ENCODE peak calls at places on chromosomes 1 and 21, in seven cellular contexts. E is right atrium auricular region; O is body of pancreas; X is CD8-positive, alpha-beta T cell; U is hepatocyte; Z is CD8-positive, alpha-beta memory T cell; W is ascending aorta. J is an unnamed sample. For H3K27me3, H3K4me1 and H3K36me3, the result is how much of the 10 kb centered on the place peaks cover.

GRCh38 chr1:230503741-230504140 is 77.6 kb upstream of the PGBD5 start:
- DNase-seq in X (no peak), O (no peak), U (no peak), W (no peak), E (no peak), Z (no peak), J (no peak)

GRCh38 chr1:200971955-200972711 is 51.4 kb downstream of the KIF21B start:
- DNase-seq in X (peak), W (no peak), U (peak), O (peak), E (peak), Z (peak), J (peak)

GRCh38 chr1:208520700-208521099 is 276.5 kb upstream of the PLXNA2 start:
- DNase-seq in W (no peak), Z (no peak), E (peak), U (no peak), X (no peak), O (no peak), J (no peak)

GRCh38 chr21:45285266-45285931 is 2.3 kb downstream of the POFUT2 start:
- DNase-seq in E (no peak), Z (no peak), X (no peak), U (no peak), W (no peak), O (no peak), J (no peak)

GRCh38 chr1:28369518-28370219 is at the start of gene PHACTR4:
- DNase-seq in O (peak), U (peak), E (peak), W (peak), X (peak), Z (peak), J (peak)

GRCh38 chr1:94544706-94545490 is 3.3 kb upstream of the F3 start:
- DNase-seq in X (no peak), W (no peak), Z (no peak), O (no peak), U (no peak), E (no peak), J (no peak)

GRCh38 chr1:93810316-93810715 is 68.7 kb downstream of the DNTTIP2 start:
- DNase-seq in O (no peak), X (no peak), E (no peak), U (no peak), Z (no peak), W (no peak), J (no peak)

GRCh38 chr1:155967410-155968400 is 10.6 kb downstream of the ARHGEF2 start:
- DNase-seq in X (no peak), Z (no peak), W (no peak), E (no peak), U (no peak), O (no peak), J (no peak)

GRCh38 chr1:60573121-60573520 is 499.6 kb upstream of the C1orf87 start:
- DNase-seq in W (no peak), X (no peak), E (no peak), O (no peak), U (no peak), Z (no peak), J (no peak)

GRCh38 chr1:11982010-11982392 is 1.8 kb downstream of the MFN2 start:
- DNase-seq in W (no peak), E (no peak), X (no peak), U (no peak), Z (no peak), O (no peak), J (no peak)

GRCh38 chr1:16418823-16419425 is 18.3 kb downstream of the SPATA21 start:
- DNase-seq in E (no peak), W (no peak), U (no peak), Z (no peak), O (no peak), X (no peak), J (no peak)

GRCh38 chr1:90834354-90835171 is 117.5 kb upstream of the BARHL2 start:
- DNase-seq in E (no peak), W (no peak), O (no peak), U (no peak), Z (no peak), X (no peak), J (no peak)
- H3K27me3 ChIP-seq in E (under half), W (under half), O (under half), U (half or more), Z (half or more), X (half or more), J (half or more)

GRCh38 chr1:29808141-29808995 is 572.0 kb downstream of the PTPRU start:
- DNase-seq in U (no peak), O (no peak), Z (no peak), X (no peak), W (no peak), E (no peak), J (no peak)

GRCh38 chr1:29811247-29811646 is 574.9 kb downstream of the PTPRU start:
- DNase-seq in U (no peak), E (no peak), Z (no peak), W (no peak), O (no peak), X (no peak), J (no peak)

GRCh38 chr1:29811727-29812396 is 575.5 kb downstream of the PTPRU start:
- DNase-seq in O (no peak), W (no peak), Z (no peak), E (no peak), X (no peak), U (no peak), J (no peak)

GRCh38 chr1:29809446-29810120 is 573.3 kb downstream of the PTPRU start:
- DNase-seq in W (no peak), Z (no peak), O (no peak), U (no peak), E (no peak), X (no peak), J (no peak)

GRCh38 chr1:29810121-29811120 is 574.1 kb downstream of the PTPRU start:
- DNase-seq in E (no peak), X (no peak), Z (no peak), O (no peak), W (no peak), U (no peak), J (no peak)
- H3K4me1 ChIP-seq in E (under half), X (under half), Z (under half), O (under half), W (under half), U (under half), J (under half)

GRCh38 chr1:21843208-21843607 is 31.1 kb downstream of the LDLRAD2 start:
- DNase-seq in U (no peak), Z (no peak), O (no peak), W (no peak), E (no peak), X (no peak), J (no peak)

GRCh38 chr1:21843996-21844395 is 31.9 kb downstream of the LDLRAD2 start:
- DNase-seq in Z (no peak), X (no peak), W (no peak), O (no peak), U (no peak), E (no peak), J (no peak)

GRCh38 chr1:21841852-21842466 is 29.9 kb downstream of the LDLRAD2 start:
- DNase-seq in E (no peak), X (no peak), O (no peak), W (no peak), U (no peak), Z (no peak), J (no peak)

GRCh38 chr1:21840981-21841380 is 28.9 kb downstream of the LDLRAD2 start:
- DNase-seq in Z (no peak), X (no peak), W (no peak), E (no peak), O (no peak), U (no peak), J (no peak)

DNA sequence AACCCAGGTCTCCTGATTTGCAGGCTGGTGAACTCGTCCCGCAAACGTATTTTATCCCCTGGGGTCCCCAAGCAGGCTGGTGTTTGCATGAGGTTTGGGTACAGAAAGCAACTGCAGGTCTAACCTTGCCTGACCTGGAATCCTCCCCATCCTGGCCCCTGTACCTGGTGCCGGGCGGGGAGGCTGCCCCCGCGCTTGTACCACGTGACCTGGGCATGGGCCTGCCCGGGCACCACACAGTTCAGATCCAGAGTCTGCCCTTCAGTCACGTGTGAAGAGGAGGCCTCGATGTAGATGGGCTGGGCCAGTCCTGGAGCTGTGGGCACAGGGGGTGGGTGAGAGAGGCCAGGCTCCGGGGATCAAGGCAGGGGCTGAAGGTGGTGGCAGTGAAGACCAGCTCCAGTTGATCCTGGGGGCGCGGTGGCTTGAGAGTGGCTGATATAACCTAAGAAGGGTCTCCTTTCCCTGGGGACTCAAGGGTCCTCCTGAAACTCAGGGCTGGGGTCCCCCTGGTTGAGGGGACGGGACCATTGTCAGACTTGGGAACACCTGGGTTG is 30.6 kb downstream of the LDLRAD2 start:
- DNase-seq in X (no peak), O (no peak), U (no peak), W (no peak), Z (no peak), E (no peak), J (no peak)
- H3K36me3 ChIP-seq in X (under half), O (under half), U (under half), W (half or more), Z (under half), E (half or more), J (under half)

GRCh38 chr1:65267291-65268087 is 41.9 kb upstream of the DNAJC6 start:
- DNase-seq in U (no peak), E (no peak), X (no peak), W (no peak), O (no peak), Z (no peak), J (no peak)
- H3K27me3 ChIP-seq in U (under half), E (under half), X (under half), W (under half), O (under half), Z (under half), J (under half)

GRCh38 chr1:235075955-235076308 is 52.7 kb downstream of the TOMM20 start:
- DNase-seq in U (no peak), Z (no peak), X (no peak), O (no peak), E (no peak), W (no peak), J (no peak)

GRCh38 chr1:235075121-235075954 is 53.3 kb downstream of the TOMM20 start:
- DNase-seq in W (peak), U (peak), X (peak), Z (peak), O (peak), E (peak), J (no peak)

GRCh38 chr1:235077571-235078479 is 50.8 kb downstream of the TOMM20 start:
- DNase-seq in O (no peak), W (no peak), E (no peak), U (no peak), X (no peak), Z (no peak), J (no peak)

GRCh38 chr1:235077163-235077540 is 51.5 kb downstream of the TOMM20 start:
- DNase-seq in Z (no peak), O (no peak), U (no peak), W (no peak), X (no peak), E (no peak), J (no peak)

DNA sequence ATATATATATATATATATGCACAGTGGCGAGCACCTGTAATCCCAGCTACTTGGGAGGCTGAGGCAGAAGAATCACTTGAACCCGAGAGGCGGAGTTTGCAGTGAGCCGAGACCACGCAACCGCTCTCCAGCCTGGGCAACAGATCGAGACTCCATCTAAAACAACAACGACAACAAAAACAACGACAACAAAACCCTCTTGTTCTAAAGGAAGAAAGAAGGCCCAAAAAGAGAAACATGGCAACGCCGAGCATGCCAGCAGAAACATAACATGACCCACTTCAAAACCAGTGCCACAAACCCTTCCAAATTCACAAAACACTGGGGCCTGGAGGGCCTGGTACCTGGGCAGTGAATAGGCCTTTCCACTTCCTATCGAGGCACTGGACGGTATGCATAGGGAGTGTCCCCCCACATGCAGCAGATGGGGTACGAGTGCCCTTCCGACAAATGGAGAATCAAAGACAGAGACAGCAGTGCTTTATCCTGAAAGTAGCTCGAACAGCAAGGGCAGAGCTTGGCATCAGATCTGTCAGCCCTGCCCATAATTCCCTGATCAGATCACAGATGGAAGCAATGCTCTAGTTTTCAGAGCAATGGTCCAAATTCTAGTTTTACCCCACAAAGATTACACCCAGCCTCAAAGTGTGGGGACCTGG is 52.0 kb downstream of the TOMM20 start:
- DNase-seq in W (no peak), E (no peak), U (no peak), Z (no peak), X (no peak), O (no peak), J (no peak)
- H3K4me1 ChIP-seq in W (under half), E (half or more), U (under half), Z (under half), X (under half), O (half or more), J (under half)

GRCh38 chr1:65757531-65757930 is 35.2 kb upstream of the PDE4B start:
- DNase-seq in X (no peak), Z (no peak), E (no peak), W (no peak), O (no peak), U (no peak), J (no peak)

DNA sequence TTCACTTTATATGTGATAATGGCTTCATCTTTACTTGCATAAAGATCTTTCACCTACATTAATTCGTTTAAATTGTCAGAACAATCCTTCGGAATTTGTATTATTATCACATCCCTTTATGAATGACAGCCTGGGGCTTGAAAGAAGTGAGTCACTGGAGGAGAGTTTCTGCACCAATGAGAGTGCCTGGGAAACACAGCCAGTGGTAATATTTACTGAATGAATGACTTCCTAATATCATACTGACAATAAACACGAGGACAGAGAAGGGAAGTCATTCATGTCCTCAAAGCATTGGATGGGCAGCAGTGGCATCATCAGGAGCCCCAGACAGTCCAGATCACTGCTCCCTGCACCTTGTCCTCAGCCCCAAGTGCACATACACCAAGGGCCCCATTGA is 40.7 kb upstream of the PDE4B start:
- DNase-seq in X (no peak), U (no peak), Z (no peak), W (no peak), O (no peak), E (no peak), J (no peak)
- H3K36me3 ChIP-seq in X (under half), U (under half), Z (under half), W (under half), O (under half), E (under half), J (under half)

DNA sequence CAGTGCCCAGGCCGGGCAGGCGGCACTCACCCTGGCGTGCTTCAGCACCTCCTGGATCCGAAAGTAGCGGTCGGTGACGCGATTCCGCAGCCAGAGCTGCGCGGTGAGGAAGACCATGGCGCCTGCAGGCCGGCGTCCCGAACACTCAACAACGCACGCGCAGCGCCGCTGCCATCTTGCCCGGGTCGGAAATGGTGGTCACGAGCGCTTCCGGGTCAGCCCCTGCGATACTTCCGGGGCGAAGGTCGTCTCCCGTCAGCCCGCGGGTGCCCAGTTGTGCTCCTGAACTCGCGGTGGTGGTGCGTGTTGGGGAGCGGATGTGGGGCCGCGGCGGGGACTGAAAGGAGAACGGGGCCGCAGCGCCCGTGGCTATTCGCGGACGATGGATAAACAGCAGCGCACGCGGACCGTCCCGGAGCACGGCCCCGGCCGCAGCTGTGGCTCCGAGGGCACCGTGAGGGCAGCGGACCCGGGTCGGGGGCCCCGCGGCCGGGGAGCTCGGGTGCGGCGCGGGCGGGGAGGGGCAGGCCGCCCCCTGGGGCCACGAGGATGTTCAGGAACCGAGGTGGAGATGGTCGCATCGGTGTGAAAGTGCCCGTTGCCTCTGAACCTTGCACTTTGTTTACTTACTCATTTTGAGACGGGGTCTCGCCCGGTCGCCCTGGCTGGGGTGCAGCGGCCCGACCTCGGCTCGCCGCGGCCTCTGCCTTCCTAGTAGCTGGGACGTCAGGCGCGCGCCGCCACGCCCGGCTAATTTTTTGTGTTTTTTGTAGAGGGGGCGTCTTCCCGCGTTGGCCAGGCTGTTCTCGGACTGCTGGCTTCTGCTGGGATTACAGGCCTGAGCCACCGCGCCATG is at the start of gene MRPL20:
- DNase-seq in W (peak), X (peak), Z (peak), O (peak), U (peak), E (peak), J (peak)
- H3K27me3 ChIP-seq in W (under half), X (under half), Z (under half), O (under half), U (under half), E (under half), J (under half)

GRCh38 chr1:153805929-153806750 is 30.9 kb downstream of the SLC27A3 start:
- DNase-seq in W (no peak), E (no peak), O (no peak), U (no peak), Z (no peak), X (no peak), J (no peak)
- H3K4me1 ChIP-seq in W (under half), E (under half), O (under half), U (under half), Z (under half), X (under half), J (under half)

J was measured in effector memory CD4-positive, alpha-beta T cell.